ENCODE peak calls at places on chromosomes 2 and 18, in five cellular contexts. Y, F, S, K and H are unnamed samples.

GRCh38 chr2:6919912-6920905 is 3.0 kb downstream of the RNF144A start:
- DNase-seq in K (no peak), S (no peak), Y (no peak), F (no peak), H (no peak)

GRCh38 chr18:26268454-26268853 is 42.2 kb downstream of the TAF4B start:
- DNase-seq in F (no peak), Y (no peak), S (no peak), K (no peak), H (no peak)

GRCh38 chr18:74631242-74632087 is 33.8 kb downstream of the ZNF407 start:
- DNase-seq in S (no peak), F (no peak), K (no peak), Y (peak), H (peak)

GRCh38 chr2:40556298-40556697 is 104.4 kb upstream of the SLC8A1 start:
- DNase-seq in S (no peak), K (no peak), F (no peak), Y (peak), H (no peak)

GRCh38 chr2:12313445-12314118 is 403.2 kb upstream of the TRIB2 start:
- DNase-seq in F (no peak), K (no peak), Y (no peak), S (no peak), H (no peak)

GRCh38 chr2:12950957-12951656 is 234.4 kb downstream of the TRIB2 start:
- DNase-seq in F (no peak), S (no peak), Y (no peak), K (no peak), H (peak)

GRCh38 chr2:119683717-119684443 is 4.9 kb downstream of the TMEM177 start:
- DNase-seq in K (no peak), S (peak), Y (peak), F (no peak), H (peak)

GRCh38 chr2:28661589-28662001 is 90.0 kb upstream of the PPP1CB start:
- DNase-seq in K (no peak), F (peak), S (peak), Y (peak), H (peak)

GRCh38 chr18:36672437-36673344 is 156.1 kb downstream of the TPGS2 start:
- DNase-seq in F (peak), Y (peak), K (no peak), S (peak), H (no peak)

GRCh38 chr2:54722641-54723299 is 692 bp upstream of the EML6 start:
- DNase-seq in K (peak), S (no peak), F (no peak), Y (peak), H (peak)

GRCh38 chr2:222057249-222058073 is 241.3 kb downstream of the PAX3 start:
- DNase-seq in F (no peak), K (peak), S (no peak), Y (peak), H (no peak)

GRCh38 chr2:120403261-120403660 is 57.3 kb downstream of the INHBB start:
- DNase-seq in S (no peak), Y (no peak), K (no peak), F (no peak), H (no peak)

GRCh38 chr2:120703330-120703994 is 32.2 kb upstream of the GLI2 start:
- DNase-seq in K (no peak), Y (peak), F (no peak), S (no peak), H (peak)

GRCh38 chr2:157722580-157723234 is 94.0 kb upstream of the ACVR1C start:
- DNase-seq in F (no peak), Y (peak), K (no peak), S (no peak), H (no peak)

GRCh38 chr2:199811360-199811759 is 39.6 kb downstream of the FTCDNL1 start:
- DNase-seq in K (no peak), S (no peak), F (no peak), Y (peak), H (no peak)

GRCh38 chr2:162221064-162221463 is 22.2 kb downstream of the FAP start:
- DNase-seq in K (peak), Y (peak), F (peak), S (peak), H (no peak)

GRCh38 chr2:175097297-175097696 is 70.7 kb downstream of the ATF2 start:
- DNase-seq in K (no peak), Y (peak), S (no peak), F (no peak), H (peak)

GRCh38 chr2:43609304-43609883 is 13.6 kb upstream of the THADA start:
- DNase-seq in F (no peak), Y (peak), S (no peak), K (peak), H (no peak)

GRCh38 chr18:12393998-12394397 is 13.7 kb upstream of the PRELID3A start:
- DNase-seq in F (no peak), Y (no peak), S (no peak), K (no peak), H (no peak)

GRCh38 chr18:9869713-9870430 is 15.9 kb upstream of the TXNDC2 start:
- DNase-seq in Y (peak), S (no peak), K (peak), F (no peak), H (peak)

GRCh38 chr2:145066795-145067194 is 546.9 kb upstream of the ZEB2 start:
- DNase-seq in S (no peak), K (no peak), F (no peak), Y (no peak), H (no peak)

DNA sequence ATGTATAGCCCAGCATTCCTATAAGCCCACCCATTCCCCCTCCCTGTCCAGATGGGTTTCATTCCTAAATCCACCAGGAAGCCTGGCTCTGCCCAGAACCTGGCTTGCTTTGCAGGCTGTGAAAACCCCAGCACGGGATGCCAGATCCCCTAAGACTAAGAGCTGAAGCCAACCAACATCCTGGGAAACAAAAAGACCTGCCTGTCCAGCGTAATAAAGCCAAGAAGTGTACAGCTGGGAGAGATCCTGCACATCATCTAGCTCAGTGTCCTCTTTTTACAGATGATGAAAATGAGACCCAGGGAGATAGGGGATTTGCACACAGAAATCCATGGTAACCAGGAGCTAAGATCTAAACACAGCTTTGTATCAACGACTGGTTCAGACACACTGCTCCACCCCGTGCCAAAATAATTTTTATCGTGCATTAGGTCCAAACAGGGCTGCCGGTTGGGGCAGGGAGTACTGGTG is 3.0 kb downstream of the RND3 start:
- DNase-seq in Y (peak), F (peak), K (no peak), S (no peak), H (no peak)
- H3K4me3 ChIP-seq in Y (peak), F (peak), K (peak), S (peak), H (peak)

GRCh38 chr2:102131564-102131963 is 11.0 kb upstream of the IL1R1 start:
- DNase-seq in K (no peak), F (no peak), S (no peak), Y (no peak), H (no peak)
- H3K4me3 ChIP-seq in K (no peak), F (no peak), S (no peak), Y (no peak), H (no peak)

GRCh38 chr2:136670-137069 is 90.4 kb upstream of the FAM110C start:
- DNase-seq in S (no peak), F (no peak), Y (no peak), K (no peak), H (no peak)
- H3K4me3 ChIP-seq in S (no peak), F (no peak), Y (no peak), K (no peak), H (no peak)

DNA sequence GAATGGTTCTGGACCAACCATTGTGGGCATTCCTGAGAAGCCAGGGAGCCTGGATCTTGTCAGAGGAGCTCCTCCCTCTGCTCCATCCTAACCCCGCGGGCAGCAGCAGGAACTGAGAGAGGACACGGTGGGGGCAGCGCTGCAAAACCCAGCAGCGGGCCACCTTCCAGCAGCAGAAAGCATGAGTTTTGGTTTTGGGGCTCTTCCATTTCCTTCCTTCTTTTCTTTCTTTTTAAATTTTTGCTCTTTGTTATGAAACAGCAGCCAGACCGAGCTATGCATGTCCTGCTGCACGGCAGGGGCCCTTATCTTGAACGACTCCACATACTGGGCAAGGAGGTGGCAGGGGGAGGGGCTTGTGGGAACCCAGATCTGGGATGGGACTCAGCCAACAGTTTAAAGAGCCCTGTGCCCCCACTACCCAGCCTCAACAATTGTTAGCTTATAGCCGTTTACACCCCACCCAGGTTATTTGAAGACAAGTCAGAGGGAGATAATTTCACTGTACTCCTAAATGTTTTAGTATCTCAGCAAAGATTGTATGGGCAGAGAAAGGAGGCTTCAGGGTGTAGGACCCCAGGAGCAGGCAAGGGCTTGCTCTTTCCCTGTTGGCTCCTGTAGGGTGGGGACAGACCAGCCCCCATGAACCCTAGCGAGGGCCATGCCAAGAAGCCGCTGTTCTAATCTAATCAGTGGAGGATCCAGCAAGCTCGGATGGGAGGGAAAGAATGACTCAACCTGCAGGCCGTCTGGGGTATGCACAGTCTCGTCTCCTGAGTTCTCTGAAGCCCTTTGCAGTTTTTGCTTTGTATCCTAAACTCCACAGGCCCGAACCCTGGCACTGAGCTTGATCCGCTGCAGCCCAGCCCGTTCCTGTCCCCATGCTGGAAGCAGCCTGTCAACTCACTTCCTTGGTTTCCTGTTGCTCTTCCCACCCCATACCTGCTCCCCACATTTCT is 75.3 kb downstream of the LRRFIP1 start:
- DNase-seq in S (peak), Y (peak), K (no peak), F (peak), H (no peak)
- H3K4me3 ChIP-seq in S (peak), Y (no peak), K (no peak), F (no peak), H (no peak)

DNA sequence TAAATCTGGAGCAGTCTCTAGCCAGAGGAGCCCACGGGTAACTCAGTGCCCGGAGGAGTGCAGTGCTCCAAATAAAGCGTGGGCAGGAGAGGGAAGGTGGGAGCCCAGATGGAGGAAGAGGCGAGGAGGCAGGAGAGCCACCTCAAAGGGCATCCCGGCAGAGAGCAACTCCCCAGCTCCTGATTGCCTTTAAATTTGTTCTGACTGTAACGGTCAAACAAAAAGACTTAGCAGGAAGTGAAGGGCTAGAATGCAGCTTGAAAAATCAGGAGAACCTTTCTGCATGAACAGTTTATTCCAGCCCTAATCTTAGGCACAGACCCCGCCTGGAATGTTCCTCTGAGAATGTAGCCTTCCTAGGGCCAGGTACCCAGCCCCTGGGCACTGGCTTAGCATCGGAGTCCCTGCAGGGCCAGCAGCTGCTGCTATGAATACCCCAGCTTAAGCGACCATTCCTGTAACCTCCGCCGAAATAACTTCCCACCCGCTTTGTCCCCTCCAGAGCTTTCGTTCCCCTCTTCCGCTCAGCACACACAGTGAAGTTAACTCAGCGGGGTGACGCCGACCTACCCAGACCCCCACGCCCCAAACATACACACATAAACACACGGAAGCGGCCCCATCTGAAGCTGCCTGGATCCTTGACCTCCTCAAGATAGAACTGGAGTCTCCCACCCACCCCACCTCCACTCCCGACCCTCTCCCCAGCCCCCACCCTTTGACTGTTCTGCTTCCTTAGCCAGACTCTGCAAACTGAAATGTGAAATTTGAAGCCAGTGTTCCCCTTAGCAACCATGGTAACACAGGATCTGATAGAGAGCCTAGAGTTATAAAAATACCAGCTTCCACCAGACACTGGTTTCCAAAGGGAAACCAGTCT is 123.2 kb downstream of the SMAD7 start:
- DNase-seq in F (peak), K (no peak), S (peak), Y (peak), H (no peak)
- H3K4me3 ChIP-seq in F (peak), K (no peak), S (no peak), Y (peak), H (no peak)